ENCODE peak calls at places on chromosomes 16 and 17, in five cellular contexts. V is AG04450, L is psoas muscle, P is progenitor cell of endocrine pancreas, H is RWPE1. O is an unnamed sample.

GRCh38 chr16:3101841-3102470 is 2.9 kb upstream of the ZSCAN10 start:
- DNase-seq in V (no peak), H (no peak), L (peak; percentile 36), P (no peak), O (no peak)

GRCh38 chr17:68507581-68507980 is 4.6 kb upstream of the PRKAR1A start:
- DNase-seq in L (no peak), P (no peak), H (no peak), V (no peak), O (no peak)

GRCh38 chr16:71520550-71520949 is 5.7 kb upstream of the CHST4 start:
- DNase-seq in V (no peak), P (no peak), L (no peak), H (peak; percentile 31), O (no peak)

GRCh38 chr16:15857779-15858560 is 1.1 kb upstream of the MYH11 start:
- DNase-seq in H (no peak), V (no peak), P (peak; percentile 13), L (peak; percentile 56), O (no peak)

GRCh38 chr17:16150251-16150859 is 65.0 kb downstream of the NCOR1 start:
- DNase-seq in L (no peak), P (no peak), H (peak; percentile 59), V (peak; percentile 26), O (no peak)

GRCh38 chr17:56737741-56738161 is 96.0 kb downstream of the C17orf67 start:
- DNase-seq in L (no peak), V (peak; percentile 58), P (no peak), H (no peak), O (no peak)

GRCh38 chr16:78676351-78676750 is 576.9 kb downstream of the WWOX start:
- DNase-seq in P (no peak), H (no peak), L (no peak), V (no peak), O (no peak)

GRCh38 chr17:6539871-6540270 is 16.5 kb downstream of the PITPNM3 start:
- DNase-seq in P (no peak), V (no peak), L (no peak), H (no peak), O (no peak)

GRCh38 chr17:72351884-72352346 is 231.1 kb downstream of the SOX9 start:
- DNase-seq in V (no peak), P (no peak), H (no peak), L (no peak), O (no peak)

GRCh38 chr16:86363836-86364618 is 146.3 kb upstream of the FOXF1 start:
- DNase-seq in L (no peak), P (no peak), V (no peak), H (no peak), O (no peak)

GRCh38 chr17:48818361-48818841 is 1.4 kb upstream of the TTLL6 start:
- DNase-seq in P (no peak), H (no peak), V (no peak), L (no peak), O (no peak)

GRCh38 chr16:1019234-1019933 is 37.8 kb downstream of the SOX8 start:
- DNase-seq in V (no peak), P (no peak), H (peak; percentile 45), L (no peak), O (no peak)

GRCh38 chr16:54446639-54447038 is 160.1 kb upstream of the IRX3 start:
- DNase-seq in H (peak; percentile 63), P (no peak), L (peak; percentile 83), V (no peak), O (no peak)

GRCh38 chr16:72996291-72997062 is 51.5 kb downstream of the ZFHX3 start:
- DNase-seq in H (no peak), L (no peak), P (no peak), V (no peak), O (no peak)

GRCh38 chr17:5422505-5422904 is 2.5 kb downstream of the RPAIN start:
- DNase-seq in V (no peak), H (peak; percentile 78), P (no peak), L (no peak), O (no peak)

GRCh38 chr16:12091569-12092346 is 115.2 kb downstream of the SNX29 start:
- DNase-seq in V (no peak), L (no peak), P (no peak), H (no peak), O (no peak)

GRCh38 chr16:74064120-74064735 is 232.4 kb upstream of the PSMD7 start:
- DNase-seq in V (no peak), L (no peak), H (no peak), P (no peak), O (no peak)
- TF ChIP-seq CTCF in V (peak; percentile 34), L (no peak), H (no peak), P (no peak), O (no peak)

GRCh38 chr17:80123791-80124190 is 22.4 kb downstream of the GAA start:
- DNase-seq in H (no peak), V (no peak), L (peak; percentile 54), P (no peak), O (no peak)

GRCh38 chr17:80125656-80126448 is 21.1 kb downstream of the EIF4A3 start:
- DNase-seq in P (no peak), L (no peak), H (no peak), V (no peak), O (no peak)

GRCh38 chr17:80126449-80126715 is 20.5 kb downstream of the EIF4A3 start:
- DNase-seq in P (no peak), H (no peak), L (no peak), V (no peak), O (no peak)

GRCh38 chr17:80122926-80123505 is 21.6 kb downstream of the GAA start:
- DNase-seq in H (no peak), L (no peak), P (no peak), V (no peak), O (no peak)

DNA sequence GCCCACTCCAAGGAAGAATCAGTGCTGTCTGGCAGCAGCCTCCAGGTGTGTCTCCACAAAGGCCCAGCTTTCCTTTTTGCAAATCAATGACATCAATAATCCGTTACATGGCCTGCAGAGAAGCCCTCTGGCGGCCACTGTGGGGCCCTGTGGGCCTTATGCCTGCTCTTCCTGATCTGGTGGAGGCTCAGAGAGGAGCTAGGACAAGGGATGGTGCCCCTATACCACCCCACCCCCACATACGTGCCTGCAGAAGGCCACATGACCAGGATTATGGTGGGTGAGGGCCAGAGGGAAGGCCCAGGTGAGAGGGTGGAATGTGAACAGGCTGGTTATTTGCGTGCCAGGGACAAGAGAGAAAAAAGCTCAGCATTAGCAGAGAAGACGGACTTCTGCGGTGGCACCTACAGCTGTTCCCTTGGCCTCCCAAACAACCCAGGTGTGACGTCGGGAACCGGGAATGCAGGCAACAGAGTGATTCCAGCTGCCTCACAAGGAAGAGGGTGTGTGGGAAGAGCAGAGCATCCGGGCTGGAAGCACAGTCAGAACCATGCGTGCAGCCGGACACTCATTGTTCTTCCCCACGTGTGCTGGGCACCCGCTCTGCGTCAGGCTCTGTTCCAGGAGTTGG is 22.5 kb downstream of the EIF4A3 start:
- DNase-seq in L (no peak), V (no peak), P (peak; percentile 44), H (no peak), O (peak; percentile 12)
- TF ChIP-seq CTCF in L (no peak), V (peak; percentile 61), P (peak; percentile 84), H (no peak), O (no peak)

GRCh38 chr17:76474894-76475293 is 7.5 kb downstream of the AANAT start:
- DNase-seq in L (no peak), H (no peak), V (no peak), P (no peak), O (no peak)

GRCh38 chr17:76472726-76473125 is 5.3 kb downstream of the AANAT start:
- DNase-seq in H (no peak), L (no peak), V (no peak), P (no peak), O (no peak)

GRCh38 chr17:76474238-76474637 is 6.8 kb downstream of the AANAT start:
- DNase-seq in H (no peak), L (no peak), V (no peak), P (no peak), O (no peak)

GRCh38 chr17:76472258-76472645 is 4.8 kb downstream of the AANAT start:
- DNase-seq in L (no peak), V (no peak), P (no peak), H (no peak), O (no peak)

GRCh38 chr17:76473541-76473985 is 6.2 kb downstream of the AANAT start:
- DNase-seq in P (no peak), V (no peak), L (no peak), H (no peak), O (no peak)
- TF ChIP-seq CTCF in P (peak; percentile 47), V (peak; percentile 42), L (peak; percentile 6), H (no peak), O (no peak)

DNA sequence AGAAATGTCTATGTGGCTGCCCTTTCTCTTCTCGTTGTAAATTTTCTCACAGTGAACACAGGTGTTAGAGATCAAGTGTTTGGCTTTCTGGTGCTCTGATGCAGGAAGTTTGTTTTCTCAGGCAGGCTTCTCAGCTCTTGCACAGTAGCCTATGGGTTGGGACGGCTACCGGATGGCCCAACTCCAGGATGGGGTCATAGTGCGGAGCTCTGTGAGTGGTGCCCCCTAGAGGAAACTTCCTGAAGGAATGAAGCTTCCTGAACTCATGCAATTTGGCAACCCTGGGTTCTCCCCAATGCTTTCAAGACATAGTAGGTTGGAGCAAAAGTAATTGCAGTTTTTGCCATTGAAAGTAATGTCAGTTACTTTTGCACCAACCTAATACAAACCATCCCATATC is 407.5 kb upstream of the HSBP1 start:
- DNase-seq in L (no peak), P (no peak), V (no peak), H (no peak), O (no peak)
- TF ChIP-seq CTCF in L (no peak), P (peak; percentile 11), V (no peak), H (no peak), O (no peak)

DNA sequence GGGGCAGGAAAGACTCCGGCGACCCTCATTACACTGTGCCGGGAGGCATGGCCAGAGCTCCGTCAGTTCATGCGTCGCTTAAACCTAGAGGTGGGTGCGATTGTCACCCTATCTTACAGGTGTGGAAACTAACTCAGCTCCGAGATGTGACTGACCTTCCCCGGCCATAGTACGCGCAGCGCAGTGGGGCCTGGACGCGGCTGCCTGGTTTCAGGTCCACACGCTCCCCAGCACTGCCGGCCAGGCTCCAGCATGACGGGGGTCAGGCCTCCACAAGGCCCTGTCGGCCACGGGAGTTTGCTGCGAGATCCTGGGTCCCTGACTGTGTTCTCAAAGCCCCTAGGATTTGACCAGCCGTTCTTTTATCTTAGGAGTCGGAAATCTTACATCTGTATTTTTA is 34.4 kb downstream of the JPH3 start:
- DNase-seq in P (no peak), V (no peak), L (no peak), H (no peak), O (no peak)
- TF ChIP-seq CTCF in P (no peak), V (no peak), L (no peak), H (peak; percentile 17), O (no peak)

O was measured in activated B cell treated with CpG ODN at 0.5 μM for 24 hours.